ENCODE peak calls at places on chromosomes 11 and 22, in eight cellular contexts. One of them, this sample, is unnamed.
A peak's percentile ranks its signal among the peaks of the same experiment; 100 is the strongest.

GRCh38 chr22:29082826-29083545 is 10.2 kb downstream of the KREMEN1 start:
- DNase-seq in Panc1: no peak
- DNase-seq in left lung: no peak
- DNase-seq in AG04449: no peak
- DNase-seq in lower leg skin: no peak
- DNase-seq in GM12865: no peak
- DNase-seq in heart right ventricle: no peak
- DNase-seq in HL-60: no peak
- DNase-seq in this sample: no peak

GRCh38 chr11:73632996-73633395 is 13.4 kb upstream of the PLEKHB1 start:
- DNase-seq in left lung: no peak
- DNase-seq in AG04449: no peak
- DNase-seq in HL-60: no peak
- DNase-seq in Panc1: no peak
- DNase-seq in GM12865: no peak
- DNase-seq in lower leg skin: no peak
- DNase-seq in heart right ventricle: no peak
- DNase-seq in this sample: no peak

GRCh38 chr11:8338138-8338537 is 74.5 kb upstream of the LMO1 start:
- DNase-seq in lower leg skin: no peak
- DNase-seq in heart right ventricle: peak; percentile 21
- DNase-seq in HL-60: peak; percentile 14
- DNase-seq in AG04449: no peak
- DNase-seq in left lung: no peak
- DNase-seq in Panc1: no peak
- DNase-seq in GM12865: peak; percentile 47
- DNase-seq in this sample: no peak

GRCh38 chr11:44223261-44223660 is 86.7 kb downstream of the ALX4 start:
- DNase-seq in AG04449: no peak
- DNase-seq in heart right ventricle: no peak
- DNase-seq in Panc1: no peak
- DNase-seq in GM12865: no peak
- DNase-seq in left lung: no peak
- DNase-seq in HL-60: no peak
- DNase-seq in lower leg skin: no peak
- DNase-seq in this sample: no peak

GRCh38 chr11:23155503-23155902 is 295.2 kb upstream of the CCDC179 start:
- DNase-seq in Panc1: no peak
- DNase-seq in left lung: no peak
- DNase-seq in lower leg skin: no peak
- DNase-seq in GM12865: no peak
- DNase-seq in AG04449: no peak
- DNase-seq in HL-60: no peak
- DNase-seq in heart right ventricle: no peak
- DNase-seq in this sample: no peak

GRCh38 chr11:135069043-135069442 is 657.0 kb upstream of the B3GAT1 start:
- DNase-seq in left lung: no peak
- DNase-seq in Panc1: no peak
- DNase-seq in lower leg skin: no peak
- DNase-seq in HL-60: no peak
- DNase-seq in GM12865: no peak
- DNase-seq in heart right ventricle: no peak
- DNase-seq in AG04449: no peak
- DNase-seq in this sample: no peak

GRCh38 chr11:1847941-1848639 is 4.8 kb upstream of the LSP1 start:
- DNase-seq in heart right ventricle: no peak
- DNase-seq in lower leg skin: no peak
- DNase-seq in left lung: no peak
- DNase-seq in AG04449: no peak
- DNase-seq in GM12865: no peak
- DNase-seq in HL-60: no peak
- DNase-seq in Panc1: no peak
- DNase-seq in this sample: no peak

GRCh38 chr11:57458060-57458409 is 2.3 kb upstream of the RTN4RL2 start:
- DNase-seq in lower leg skin: no peak
- DNase-seq in left lung: no peak
- DNase-seq in GM12865: no peak
- DNase-seq in heart right ventricle: no peak
- DNase-seq in HL-60: no peak
- DNase-seq in Panc1: no peak
- DNase-seq in AG04449: no peak
- DNase-seq in this sample: no peak

GRCh38 chr11:64409278-64409677 is 50.3 kb downstream of the RPS6KA4 start:
- DNase-seq in left lung: no peak
- DNase-seq in Panc1: no peak
- DNase-seq in AG04449: no peak
- DNase-seq in lower leg skin: no peak
- DNase-seq in GM12865: no peak
- DNase-seq in heart right ventricle: no peak
- DNase-seq in HL-60: no peak
- DNase-seq in this sample: no peak

DNA sequence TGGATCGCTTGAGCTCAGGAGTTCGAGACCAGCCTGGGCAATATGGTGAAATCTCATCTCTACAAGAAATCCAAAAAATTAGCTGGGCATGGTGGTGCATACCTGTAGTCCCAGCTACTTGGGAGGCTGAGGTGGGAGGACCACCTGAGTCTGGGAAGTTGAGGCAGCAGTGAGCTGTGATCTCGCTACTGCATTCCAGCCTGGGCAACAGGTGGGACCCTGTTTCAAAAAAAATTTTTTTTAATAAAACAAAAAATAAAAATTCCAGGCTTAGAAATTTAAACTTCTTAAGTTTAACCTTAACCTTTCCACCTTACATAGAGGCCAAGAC is 21.2 kb downstream of the CLMP start:
- DNase-seq in left lung: no peak
- DNase-seq in heart right ventricle: no peak
- DNase-seq in AG04449: no peak
- DNase-seq in Panc1: no peak
- DNase-seq in GM12865: no peak
- DNase-seq in lower leg skin: no peak
- DNase-seq in HL-60: no peak
- DNase-seq in this sample: no peak
- H3K4me3 ChIP-seq in left lung: no peak overlapping the region
- H3K4me3 ChIP-seq in heart right ventricle: no peak overlapping the region
- H3K4me3 ChIP-seq in AG04449: no peak overlapping the region
- H3K4me3 ChIP-seq in Panc1: no peak overlapping the region
- H3K4me3 ChIP-seq in GM12865: no peak overlapping the region
- H3K4me3 ChIP-seq in lower leg skin: no peak overlapping the region
- H3K4me3 ChIP-seq in HL-60: no peak overlapping the region
- H3K4me3 ChIP-seq in this sample: no peak overlapping the region

GRCh38 chr11:31233425-31233824 is 136.1 kb downstream of the DCDC1 start:
- DNase-seq in Panc1: no peak
- DNase-seq in lower leg skin: no peak
- DNase-seq in HL-60: no peak
- DNase-seq in heart right ventricle: no peak
- DNase-seq in left lung: no peak
- DNase-seq in AG04449: no peak
- DNase-seq in GM12865: peak; percentile 20
- DNase-seq in this sample: no peak
- TF ChIP-seq CTCF in Panc1: peak; percentile 36
- TF ChIP-seq CTCF in lower leg skin: no peak
- TF ChIP-seq CTCF in HL-60: no peak
- TF ChIP-seq CTCF in heart right ventricle: no peak
- TF ChIP-seq CTCF in left lung: no peak
- TF ChIP-seq CTCF in AG04449: no peak
- TF ChIP-seq CTCF in GM12865: peak; percentile 17
- TF ChIP-seq CTCF in this sample: peak; percentile 13

GRCh38 chr11:82080160-82080559 is 653.5 kb downstream of the FAM181B start:
- DNase-seq in heart right ventricle: no peak
- DNase-seq in Panc1: no peak
- DNase-seq in left lung: no peak
- DNase-seq in HL-60: no peak
- DNase-seq in lower leg skin: no peak
- DNase-seq in GM12865: no peak
- DNase-seq in AG04449: no peak
- DNase-seq in this sample: no peak
- H3K4me3 ChIP-seq in heart right ventricle: no peak overlapping the region
- H3K4me3 ChIP-seq in Panc1: no peak overlapping the region
- H3K4me3 ChIP-seq in left lung: no peak overlapping the region
- H3K4me3 ChIP-seq in HL-60: no peak overlapping the region
- H3K4me3 ChIP-seq in lower leg skin: no peak overlapping the region
- H3K4me3 ChIP-seq in GM12865: no peak overlapping the region
- H3K4me3 ChIP-seq in AG04449: no peak overlapping the region
- H3K4me3 ChIP-seq in this sample: no peak overlapping the region

GRCh38 chr11:118522571-118523072 is 4.7 kb upstream of the TTC36 start:
- DNase-seq in left lung: no peak
- DNase-seq in HL-60: peak; percentile 25
- DNase-seq in AG04449: no peak
- DNase-seq in GM12865: no peak
- DNase-seq in lower leg skin: no peak
- DNase-seq in heart right ventricle: no peak
- DNase-seq in Panc1: no peak
- DNase-seq in this sample: no peak
- TF ChIP-seq CTCF in left lung: no peak
- TF ChIP-seq CTCF in HL-60: no peak
- TF ChIP-seq CTCF in AG04449: peak; percentile 53
- TF ChIP-seq CTCF in GM12865: no peak
- TF ChIP-seq CTCF in lower leg skin: no peak
- TF ChIP-seq CTCF in heart right ventricle: peak; percentile 32
- TF ChIP-seq CTCF in Panc1: peak; percentile 81
- TF ChIP-seq CTCF in this sample: peak; percentile 55

GRCh38 chr11:46390331-46391171 is 1.0 kb downstream of the CHRM4 start:
- DNase-seq in GM12865: no peak
- DNase-seq in left lung: no peak
- DNase-seq in heart right ventricle: no peak
- DNase-seq in AG04449: no peak
- DNase-seq in Panc1: no peak
- DNase-seq in lower leg skin: no peak
- DNase-seq in HL-60: no peak
- DNase-seq in this sample: no peak

GRCh38 chr11:46387919-46388618 is 3.5 kb downstream of the CHRM4 start:
- DNase-seq in heart right ventricle: no peak
- DNase-seq in HL-60: peak; percentile 51
- DNase-seq in Panc1: no peak
- DNase-seq in left lung: no peak
- DNase-seq in GM12865: no peak
- DNase-seq in lower leg skin: no peak
- DNase-seq in AG04449: no peak
- DNase-seq in this sample: no peak

GRCh38 chr11:46389450-46390330 is 1.9 kb downstream of the CHRM4 start:
- DNase-seq in AG04449: no peak
- DNase-seq in lower leg skin: peak; percentile 38
- DNase-seq in GM12865: peak; percentile 73
- DNase-seq in Panc1: no peak
- DNase-seq in left lung: peak; percentile 68
- DNase-seq in HL-60: peak; percentile 71
- DNase-seq in heart right ventricle: peak; percentile 56
- DNase-seq in this sample: no peak

GRCh38 chr11:46387456-46387855 is 4.1 kb downstream of the CHRM4 start:
- DNase-seq in GM12865: no peak
- DNase-seq in AG04449: no peak
- DNase-seq in Panc1: no peak
- DNase-seq in left lung: no peak
- DNase-seq in lower leg skin: no peak
- DNase-seq in heart right ventricle: no peak
- DNase-seq in HL-60: no peak
- DNase-seq in this sample: no peak

DNA sequence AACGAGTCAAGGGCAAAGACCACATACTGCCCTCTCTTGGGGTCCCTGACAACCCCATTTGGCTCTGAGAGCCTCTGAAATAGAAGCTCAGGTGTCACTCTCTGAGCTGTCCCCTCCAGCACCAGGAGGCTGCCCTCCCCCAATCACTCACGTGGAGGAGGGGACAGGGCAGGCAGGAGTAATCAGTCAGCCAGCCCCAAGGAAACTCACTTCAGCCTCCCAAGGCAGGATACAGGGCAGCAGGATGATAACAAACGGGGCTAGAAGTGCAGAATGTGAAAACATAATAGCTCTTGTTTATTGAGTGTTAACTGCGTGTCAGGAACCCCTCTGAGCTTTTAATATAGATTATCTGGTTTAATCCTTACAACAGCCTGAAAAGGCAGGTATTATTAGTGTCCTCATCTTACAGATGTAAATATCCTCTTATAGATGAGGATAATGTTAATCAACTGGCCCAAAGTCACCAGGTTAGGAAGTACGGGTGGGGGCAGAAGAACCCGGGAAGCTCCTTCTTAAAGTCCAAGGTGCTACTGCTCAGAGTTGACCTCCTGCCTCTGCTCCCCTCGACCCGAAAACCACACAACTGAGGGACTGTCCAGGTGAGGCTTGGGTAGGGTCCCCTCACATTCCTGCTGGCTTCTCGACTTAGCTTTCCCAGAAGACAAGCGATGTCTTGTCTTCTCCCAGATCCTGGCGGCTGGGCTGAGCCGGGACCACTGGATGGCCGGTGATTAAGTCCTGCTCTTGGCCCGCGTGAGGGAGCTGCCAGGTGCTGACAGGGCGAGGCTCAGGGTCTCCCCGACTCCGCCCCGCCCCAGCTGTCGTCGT is 2.7 kb downstream of the CHRM4 start:
- DNase-seq in HL-60: no peak
- DNase-seq in AG04449: no peak
- DNase-seq in left lung: no peak
- DNase-seq in Panc1: no peak
- DNase-seq in GM12865: no peak
- DNase-seq in lower leg skin: no peak
- DNase-seq in heart right ventricle: no peak
- DNase-seq in this sample: no peak
- H3K4me3 ChIP-seq in HL-60: no peak overlapping the region
- H3K4me3 ChIP-seq in AG04449: peak overlapping the region; percentile 57
- H3K4me3 ChIP-seq in left lung: no peak overlapping the region
- H3K4me3 ChIP-seq in Panc1: peak overlapping the region; percentile 54
- H3K4me3 ChIP-seq in GM12865: no peak overlapping the region
- H3K4me3 ChIP-seq in lower leg skin: no peak overlapping the region
- H3K4me3 ChIP-seq in heart right ventricle: peak overlapping the region; percentile 52
- H3K4me3 ChIP-seq in this sample: no peak overlapping the region

GRCh38 chr22:38861170-38861874 is 10.7 kb downstream of the CBX6 start:
- DNase-seq in left lung: no peak
- DNase-seq in AG04449: no peak
- DNase-seq in heart right ventricle: no peak
- DNase-seq in Panc1: no peak
- DNase-seq in GM12865: no peak
- DNase-seq in HL-60: no peak
- DNase-seq in lower leg skin: no peak
- DNase-seq in this sample: no peak
- TF ChIP-seq CTCF in left lung: no peak
- TF ChIP-seq CTCF in AG04449: peak; percentile 24
- TF ChIP-seq CTCF in heart right ventricle: peak; percentile 7
- TF ChIP-seq CTCF in Panc1: no peak
- TF ChIP-seq CTCF in GM12865: no peak
- TF ChIP-seq CTCF in HL-60: no peak
- TF ChIP-seq CTCF in lower leg skin: no peak
- TF ChIP-seq CTCF in this sample: no peak

GRCh38 chr11:32890843-32891656 is 1.6 kb upstream of the QSER1 start:
- DNase-seq in HL-60: no peak
- DNase-seq in left lung: no peak
- DNase-seq in GM12865: no peak
- DNase-seq in Panc1: no peak
- DNase-seq in lower leg skin: no peak
- DNase-seq in AG04449: no peak
- DNase-seq in heart right ventricle: no peak
- DNase-seq in this sample: no peak
- H3K4me3 ChIP-seq in HL-60: no peak overlapping the region
- H3K4me3 ChIP-seq in left lung: peak overlapping the region; percentile 88
- H3K4me3 ChIP-seq in GM12865: peak overlapping the region; percentile 69
- H3K4me3 ChIP-seq in Panc1: peak overlapping the region; percentile 83
- H3K4me3 ChIP-seq in lower leg skin: no peak overlapping the region
- H3K4me3 ChIP-seq in AG04449: no peak overlapping the region
- H3K4me3 ChIP-seq in heart right ventricle: peak overlapping the region; percentile 99
- H3K4me3 ChIP-seq in this sample: no peak overlapping the region